ENCODE peak calls at places on chromosome 16, in eight cellular contexts. One of them, this sample, is unnamed.

GRCh38 chr16:86664518-86665318 is 86.4 kb downstream of the FOXL1 start:
- DNase-seq in PC-9: peak; percentile 2
- DNase-seq in SK-N-SH: no peak
- DNase-seq in choroid plexus epithelial cell: peak; percentile 87
- DNase-seq in GM06990: peak; percentile 18
- DNase-seq in transverse colon: peak; percentile 67
- DNase-seq in BJ: peak; percentile 86
- DNase-seq in body of pancreas: no peak
- DNase-seq in this sample: peak; percentile 60

GRCh38 chr16:84885024-84885910 is 65.5 kb downstream of the CRISPLD2 start:
- DNase-seq in transverse colon: no peak
- DNase-seq in body of pancreas: peak; percentile 18
- DNase-seq in choroid plexus epithelial cell: peak; percentile 28
- DNase-seq in BJ: no peak
- DNase-seq in PC-9: no peak
- DNase-seq in GM06990: no peak
- DNase-seq in SK-N-SH: no peak
- DNase-seq in this sample: no peak

GRCh38 chr16:56202036-56202435 is 10.7 kb downstream of the GNAO1 start:
- DNase-seq in GM06990: no peak
- DNase-seq in SK-N-SH: no peak
- DNase-seq in choroid plexus epithelial cell: no peak
- DNase-seq in transverse colon: no peak
- DNase-seq in PC-9: no peak
- DNase-seq in body of pancreas: no peak
- DNase-seq in BJ: no peak
- DNase-seq in this sample: no peak

GRCh38 chr16:31135535-31136286 is at the start of gene PRSS8:
- DNase-seq in PC-9: peak; percentile 89
- DNase-seq in BJ: no peak
- DNase-seq in choroid plexus epithelial cell: no peak
- DNase-seq in SK-N-SH: no peak
- DNase-seq in transverse colon: peak; percentile 94
- DNase-seq in GM06990: no peak
- DNase-seq in body of pancreas: peak; percentile 97
- DNase-seq in this sample: no peak

GRCh38 chr16:26863971-26864370 is 202.8 kb upstream of the C16orf82 start:
- DNase-seq in SK-N-SH: no peak
- DNase-seq in PC-9: no peak
- DNase-seq in transverse colon: no peak
- DNase-seq in choroid plexus epithelial cell: peak; percentile 59
- DNase-seq in GM06990: no peak
- DNase-seq in body of pancreas: no peak
- DNase-seq in BJ: no peak
- DNase-seq in this sample: no peak

GRCh38 chr16:56425439-56425832 is at the start of gene AMFR:
- DNase-seq in PC-9: peak; percentile 82
- DNase-seq in BJ: peak; percentile 28
- DNase-seq in SK-N-SH: peak; percentile 95
- DNase-seq in body of pancreas: peak; percentile 79
- DNase-seq in transverse colon: peak; percentile 75
- DNase-seq in GM06990: peak; percentile 91
- DNase-seq in choroid plexus epithelial cell: peak; percentile 70
- DNase-seq in this sample: peak; percentile 18

GRCh38 chr16:13780406-13780805 is 139.5 kb upstream of the ERCC4 start:
- DNase-seq in SK-N-SH: no peak
- DNase-seq in BJ: no peak
- DNase-seq in transverse colon: no peak
- DNase-seq in body of pancreas: no peak
- DNase-seq in choroid plexus epithelial cell: no peak
- DNase-seq in GM06990: no peak
- DNase-seq in PC-9: no peak
- DNase-seq in this sample: no peak

GRCh38 chr16:20326336-20326735 is 977 bp downstream of the GP2 start:
- DNase-seq in SK-N-SH: no peak
- DNase-seq in transverse colon: no peak
- DNase-seq in body of pancreas: no peak
- DNase-seq in BJ: no peak
- DNase-seq in PC-9: no peak
- DNase-seq in choroid plexus epithelial cell: no peak
- DNase-seq in GM06990: no peak
- DNase-seq in this sample: no peak

GRCh38 chr16:85326794-85327181 is 214.5 kb upstream of the CIBAR2 start:
- DNase-seq in SK-N-SH: no peak
- DNase-seq in choroid plexus epithelial cell: no peak
- DNase-seq in BJ: no peak
- DNase-seq in GM06990: no peak
- DNase-seq in transverse colon: no peak
- DNase-seq in body of pancreas: no peak
- DNase-seq in PC-9: no peak
- DNase-seq in this sample: no peak

GRCh38 chr16:85659336-85659735 is 29.4 kb downstream of the GINS2 start:
- DNase-seq in SK-N-SH: no peak
- DNase-seq in BJ: no peak
- DNase-seq in body of pancreas: no peak
- DNase-seq in choroid plexus epithelial cell: no peak
- DNase-seq in transverse colon: no peak
- DNase-seq in GM06990: no peak
- DNase-seq in PC-9: no peak
- DNase-seq in this sample: no peak

GRCh38 chr16:35557731-35558130 is 2098.3 kb downstream of the TP53TG3F start:
- DNase-seq in choroid plexus epithelial cell: no peak
- DNase-seq in GM06990: no peak
- DNase-seq in SK-N-SH: no peak
- DNase-seq in transverse colon: no peak
- DNase-seq in BJ: no peak
- DNase-seq in PC-9: no peak
- DNase-seq in body of pancreas: no peak
- DNase-seq in this sample: no peak

GRCh38 chr16:35560637-35560984 is 2101.2 kb downstream of the TP53TG3F start:
- DNase-seq in choroid plexus epithelial cell: no peak
- DNase-seq in BJ: no peak
- DNase-seq in GM06990: no peak
- DNase-seq in transverse colon: no peak
- DNase-seq in SK-N-SH: no peak
- DNase-seq in body of pancreas: no peak
- DNase-seq in PC-9: no peak
- DNase-seq in this sample: no peak

GRCh38 chr16:35561346-35561745 is 2101.9 kb downstream of the TP53TG3F start:
- DNase-seq in GM06990: no peak
- DNase-seq in choroid plexus epithelial cell: no peak
- DNase-seq in body of pancreas: no peak
- DNase-seq in PC-9: no peak
- DNase-seq in transverse colon: no peak
- DNase-seq in BJ: no peak
- DNase-seq in SK-N-SH: no peak
- DNase-seq in this sample: no peak

GRCh38 chr16:35562471-35562870 is 2103.1 kb downstream of the TP53TG3F start:
- DNase-seq in transverse colon: no peak
- DNase-seq in PC-9: no peak
- DNase-seq in SK-N-SH: no peak
- DNase-seq in GM06990: no peak
- DNase-seq in choroid plexus epithelial cell: no peak
- DNase-seq in body of pancreas: no peak
- DNase-seq in BJ: no peak
- DNase-seq in this sample: no peak

DNA sequence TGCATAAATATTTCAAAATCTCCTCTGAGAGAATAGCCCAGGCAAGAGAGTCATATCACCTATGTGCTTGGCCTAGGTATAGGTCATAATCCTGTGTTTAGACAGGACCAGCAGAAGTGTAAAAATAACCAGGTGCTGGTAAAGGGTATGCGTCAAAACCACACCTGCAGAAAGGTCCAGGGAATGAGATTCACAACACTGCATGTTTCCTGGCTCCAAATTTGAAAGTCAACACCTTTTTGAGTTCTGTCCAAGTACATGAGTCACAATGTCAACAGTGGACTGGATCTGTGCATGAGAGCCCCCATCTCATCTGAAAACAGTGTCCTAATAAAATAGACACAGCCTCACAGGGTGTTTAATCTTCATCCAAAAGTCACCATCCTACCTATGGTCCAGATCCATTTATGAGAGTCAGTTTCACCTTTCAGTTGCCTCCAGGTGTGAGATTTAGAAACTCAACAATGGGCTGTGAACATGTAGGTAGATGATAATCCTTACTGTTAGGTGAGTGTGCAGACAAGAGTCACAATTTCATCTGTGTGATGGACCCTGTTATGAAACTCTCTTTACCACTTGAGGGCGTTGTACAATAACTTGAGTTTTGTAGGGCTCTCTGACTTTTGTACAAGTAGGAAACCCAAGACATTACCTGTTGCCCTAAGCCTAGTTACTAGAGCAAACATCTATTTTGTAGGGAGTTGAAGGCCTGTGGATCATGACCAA is 2100.7 kb downstream of the TP53TG3F start:
- DNase-seq in body of pancreas: no peak
- DNase-seq in BJ: no peak
- DNase-seq in transverse colon: no peak
- DNase-seq in PC-9: no peak
- DNase-seq in choroid plexus epithelial cell: no peak
- DNase-seq in GM06990: no peak
- DNase-seq in SK-N-SH: no peak
- DNase-seq in this sample: no peak
- TF ChIP-seq CTCF in body of pancreas: no peak
- TF ChIP-seq CTCF in BJ: no peak
- TF ChIP-seq CTCF in transverse colon: no peak
- TF ChIP-seq CTCF in PC-9: peak; percentile 33
- TF ChIP-seq CTCF in choroid plexus epithelial cell: no peak
- TF ChIP-seq CTCF in GM06990: no peak
- TF ChIP-seq CTCF in SK-N-SH: no peak
- TF ChIP-seq CTCF in this sample: no peak

GRCh38 chr16:28865289-28865688 is 1.6 kb downstream of the SH2B1 start:
- DNase-seq in BJ: no peak
- DNase-seq in transverse colon: no peak
- DNase-seq in choroid plexus epithelial cell: no peak
- DNase-seq in GM06990: no peak
- DNase-seq in body of pancreas: no peak
- DNase-seq in PC-9: no peak
- DNase-seq in SK-N-SH: no peak
- DNase-seq in this sample: no peak
- H3K4me3 ChIP-seq in BJ: no peak overlapping the region
- H3K4me3 ChIP-seq in transverse colon: no peak overlapping the region
- H3K4me3 ChIP-seq in choroid plexus epithelial cell: no peak overlapping the region
- H3K4me3 ChIP-seq in GM06990: no peak overlapping the region
- H3K4me3 ChIP-seq in body of pancreas: no peak overlapping the region
- H3K4me3 ChIP-seq in PC-9: peak overlapping the region; percentile 67
- H3K4me3 ChIP-seq in SK-N-SH: no peak overlapping the region
- H3K4me3 ChIP-seq in this sample: peak overlapping the region; percentile 88

DNA sequence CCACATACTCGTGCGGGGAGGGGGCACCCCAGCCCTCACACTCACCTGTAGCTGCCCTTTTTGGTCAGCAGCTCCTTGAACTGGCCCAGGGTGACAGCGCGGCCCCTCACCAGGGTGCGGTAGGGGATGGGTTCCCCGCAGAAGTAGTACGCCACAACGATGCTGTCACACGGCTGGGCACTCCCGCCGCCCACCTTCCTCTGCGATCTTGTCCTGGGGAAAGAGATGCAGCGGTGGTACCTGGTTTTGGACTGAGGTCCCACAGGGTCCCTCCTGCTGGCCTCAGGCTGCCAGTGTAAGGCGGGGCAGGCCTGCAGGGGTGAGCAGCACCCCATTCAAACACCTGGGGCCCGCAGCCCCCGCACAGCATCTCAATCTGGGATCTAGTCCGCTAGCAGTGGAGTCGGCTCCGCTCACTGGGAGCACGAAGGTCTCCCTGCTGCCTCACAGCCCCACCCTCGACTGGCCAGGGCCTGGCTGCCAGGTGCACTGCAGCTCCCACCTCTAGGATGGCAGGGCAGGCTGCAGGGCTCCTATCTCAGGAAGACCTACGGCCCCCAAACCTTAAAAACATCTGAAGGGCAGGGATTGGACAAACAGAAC is 6.5 kb downstream of the PDIA2 start:
- DNase-seq in GM06990: no peak
- DNase-seq in transverse colon: no peak
- DNase-seq in PC-9: no peak
- DNase-seq in SK-N-SH: no peak
- DNase-seq in BJ: no peak
- DNase-seq in body of pancreas: peak; percentile 44
- DNase-seq in choroid plexus epithelial cell: no peak
- DNase-seq in this sample: no peak
- TF ChIP-seq CTCF in GM06990: no peak
- TF ChIP-seq CTCF in transverse colon: no peak
- TF ChIP-seq CTCF in PC-9: no peak
- TF ChIP-seq CTCF in SK-N-SH: no peak
- TF ChIP-seq CTCF in BJ: no peak
- TF ChIP-seq CTCF in body of pancreas: no peak
- TF ChIP-seq CTCF in choroid plexus epithelial cell: no peak
- TF ChIP-seq CTCF in this sample: no peak

GRCh38 chr16:68246121-68246520 is 948 bp downstream of the PLA2G15 start:
- DNase-seq in choroid plexus epithelial cell: no peak
- DNase-seq in SK-N-SH: no peak
- DNase-seq in BJ: no peak
- DNase-seq in body of pancreas: no peak
- DNase-seq in transverse colon: no peak
- DNase-seq in PC-9: no peak
- DNase-seq in GM06990: no peak
- DNase-seq in this sample: no peak

GRCh38 chr16:68247932-68248331 is 2.8 kb downstream of the PLA2G15 start:
- DNase-seq in PC-9: no peak
- DNase-seq in GM06990: no peak
- DNase-seq in BJ: no peak
- DNase-seq in choroid plexus epithelial cell: no peak
- DNase-seq in SK-N-SH: no peak
- DNase-seq in transverse colon: no peak
- DNase-seq in body of pancreas: no peak
- DNase-seq in this sample: no peak

GRCh38 chr16:68246671-68247070 is 1.5 kb downstream of the PLA2G15 start:
- DNase-seq in SK-N-SH: no peak
- DNase-seq in BJ: no peak
- DNase-seq in PC-9: no peak
- DNase-seq in GM06990: no peak
- DNase-seq in choroid plexus epithelial cell: no peak
- DNase-seq in body of pancreas: no peak
- DNase-seq in transverse colon: no peak
- DNase-seq in this sample: no peak

GRCh38 chr16:68249361-68249760 is 4.2 kb downstream of the PLA2G15 start:
- DNase-seq in body of pancreas: no peak
- DNase-seq in BJ: no peak
- DNase-seq in choroid plexus epithelial cell: no peak
- DNase-seq in SK-N-SH: no peak
- DNase-seq in GM06990: no peak
- DNase-seq in PC-9: no peak
- DNase-seq in transverse colon: no peak
- DNase-seq in this sample: no peak

DNA sequence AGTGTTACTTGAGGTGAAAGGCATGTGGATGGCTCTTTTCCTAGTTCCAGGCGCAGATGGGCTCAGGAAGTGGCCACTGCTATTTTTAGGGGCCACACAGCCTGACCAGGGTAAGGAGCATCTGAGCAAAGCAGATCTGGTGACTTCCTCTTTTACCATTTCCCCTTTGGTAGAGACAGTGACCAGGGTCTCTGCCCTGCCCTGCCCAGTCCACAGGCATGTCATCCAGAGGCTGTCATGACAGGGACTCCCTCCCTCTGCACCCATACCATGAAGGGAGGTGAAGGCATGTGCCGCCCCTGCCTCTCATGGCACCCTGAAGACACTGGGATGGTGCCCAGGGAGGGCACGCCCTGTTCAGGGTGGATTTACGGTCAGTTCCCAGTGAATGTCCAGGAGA is 2.2 kb downstream of the PLA2G15 start:
- DNase-seq in choroid plexus epithelial cell: no peak
- DNase-seq in body of pancreas: no peak
- DNase-seq in transverse colon: no peak
- DNase-seq in GM06990: no peak
- DNase-seq in BJ: no peak
- DNase-seq in SK-N-SH: no peak
- DNase-seq in PC-9: no peak
- DNase-seq in this sample: no peak
- H3K4me3 ChIP-seq in choroid plexus epithelial cell: no peak overlapping the region
- H3K4me3 ChIP-seq in body of pancreas: no peak overlapping the region
- H3K4me3 ChIP-seq in transverse colon: no peak overlapping the region
- H3K4me3 ChIP-seq in GM06990: no peak overlapping the region
- H3K4me3 ChIP-seq in BJ: no peak overlapping the region
- H3K4me3 ChIP-seq in SK-N-SH: no peak overlapping the region
- H3K4me3 ChIP-seq in PC-9: no peak overlapping the region
- H3K4me3 ChIP-seq in this sample: no peak overlapping the region